ENCODE peak calls at places on chromosomes 5 and 9, in ten cellular contexts. B, V, Q, Y, S, Z, P, F, T and H are unnamed samples.

GRCh38 chr5:128470663-128471062 is 67.4 kb downstream of the FBN2 start:
- DNase-seq in V (no peak), Y (peak), B (no peak), T (no peak), P (no peak), Q (no peak), F (no peak), Z (no peak), S (no peak), H (no peak)

GRCh38 chr9:121598167-121599000 is 53.0 kb upstream of the DAB2IP start:
- DNase-seq in T (no peak), Z (no peak), Q (peak), S (no peak), Y (peak), B (peak), V (no peak), F (peak), P (peak), H (no peak)

GRCh38 chr9:81590688-81591087 is 98.7 kb downstream of the TLE1 start:
- DNase-seq in P (no peak), Q (no peak), V (no peak), S (no peak), F (no peak), Y (no peak), Z (no peak), T (no peak), B (no peak), H (no peak)

GRCh38 chr5:64040496-64040895 is 78.3 kb upstream of the HTR1A start:
- DNase-seq in V (no peak), Y (no peak), B (no peak), T (no peak), Z (no peak), S (no peak), Q (no peak), F (no peak), P (no peak), H (no peak)

GRCh38 chr9:89795555-89796195 is 190.9 kb downstream of the GADD45G start:
- DNase-seq in Z (no peak), P (no peak), S (no peak), B (no peak), T (no peak), Q (no peak), Y (no peak), V (no peak), F (peak), H (no peak)

GRCh38 chr5:67176931-67177330 is 19.7 kb downstream of the CD180 start:
- DNase-seq in Z (no peak), F (no peak), T (no peak), Y (no peak), S (no peak), B (no peak), P (no peak), Q (no peak), V (no peak), H (no peak)

GRCh38 chr5:38426493-38426892 is 130.0 kb downstream of the LIFR start:
- DNase-seq in V (no peak), T (no peak), P (no peak), S (no peak), Y (peak), B (no peak), Z (no peak), F (no peak), Q (no peak), H (no peak)

GRCh38 chr5:150184006-150184405 is 5.9 kb upstream of the SLC6A7 start:
- DNase-seq in S (no peak), T (no peak), Y (no peak), Z (no peak), B (no peak), V (no peak), F (no peak), P (no peak), Q (no peak), H (no peak)

GRCh38 chr5:172506921-172507320 is 52.6 kb upstream of the SH3PXD2B start:
- DNase-seq in Q (no peak), T (peak), Z (no peak), Y (no peak), P (no peak), V (no peak), F (peak), B (peak), S (no peak), H (no peak)

GRCh38 chr9:84917366-84918063 is 248.0 kb downstream of the NTRK2 start:
- DNase-seq in S (no peak), Q (no peak), B (no peak), P (no peak), Z (no peak), F (no peak), T (no peak), Y (no peak), V (no peak), H (no peak)

GRCh38 chr9:85743290-85744128 is 1.8 kb upstream of the AGTPBP1 start:
- DNase-seq in V (no peak), P (no peak), Y (peak), S (no peak), Z (no peak), Q (peak), T (peak), F (no peak), B (peak), H (no peak)

GRCh38 chr9:131464354-131465000 is 38.2 kb upstream of the POMT1 start:
- DNase-seq in F (no peak), S (no peak), P (no peak), Y (no peak), B (no peak), Q (no peak), T (no peak), V (no peak), Z (no peak), H (no peak)

GRCh38 chr5:969421-969839 is 39.2 kb upstream of the NKD2 start:
- DNase-seq in Q (no peak), Y (peak), T (no peak), F (peak), P (no peak), V (no peak), S (no peak), Z (no peak), B (no peak), H (no peak)

GRCh38 chr5:2299388-2300220 is 416.9 kb upstream of the IRX4 start:
- DNase-seq in B (peak), Z (no peak), Q (no peak), P (no peak), S (no peak), F (peak), T (no peak), Y (no peak), V (no peak), H (no peak)

GRCh38 chr5:56253924-56254323 is 20.8 kb upstream of the ANKRD55 start:
- DNase-seq in Z (no peak), S (no peak), V (no peak), F (no peak), P (no peak), B (no peak), T (no peak), Q (no peak), Y (no peak), H (no peak)

GRCh38 chr9:119736478-119737454 is 367.5 kb upstream of the BRINP1 start:
- DNase-seq in T (peak), Z (no peak), V (peak), P (no peak), Q (no peak), B (no peak), F (no peak), S (no peak), Y (no peak), H (peak)

GRCh38 chr9:128568470-128569083 is 16.2 kb downstream of the SPTAN1 start:
- DNase-seq in Q (no peak), T (no peak), P (no peak), Z (no peak), F (no peak), B (no peak), Y (peak), V (no peak), S (no peak), H (no peak)

GRCh38 chr5:179240561-179240960 is 104.7 kb downstream of the ADAMTS2 start:
- DNase-seq in P (no peak), B (peak), Y (no peak), Q (no peak), T (no peak), Z (no peak), V (no peak), S (no peak), F (peak), H (no peak)

GRCh38 chr9:131459056-131459455 is 43.7 kb upstream of the POMT1 start:
- DNase-seq in F (no peak), B (no peak), Y (no peak), Q (no peak), Z (no peak), P (no peak), S (no peak), V (no peak), T (no peak), H (no peak)

GRCh38 chr5:1746371-1747078 is 53.1 kb downstream of the MRPL36 start:
- DNase-seq in V (no peak), F (no peak), P (no peak), Z (no peak), B (peak), Y (no peak), Q (no peak), T (peak), S (no peak), H (no peak)

GRCh38 chr9:114849450-114849849 is 43.6 kb upstream of the TNFSF15 start:
- DNase-seq in S (no peak), V (no peak), T (no peak), Z (no peak), Q (no peak), P (no peak), Y (no peak), F (no peak), B (no peak), H (no peak)

GRCh38 chr9:106862115-106862945 is 636 bp upstream of the ZNF462 start:
- DNase-seq in Q (peak), T (peak), Y (peak), P (no peak), S (no peak), V (no peak), B (peak), F (peak), Z (no peak), H (no peak)

GRCh38 chr5:36958612-36959011 is 82.0 kb downstream of the NIPBL start:
- DNase-seq in P (no peak), Y (no peak), S (no peak), B (no peak), Z (no peak), Q (no peak), T (no peak), V (no peak), F (no peak), H (no peak)

GRCh38 chr9:114092336-114092735 is 6.8 kb downstream of the KIF12 start:
- DNase-seq in B (no peak), V (no peak), P (no peak), S (no peak), T (no peak), F (no peak), Z (no peak), Y (no peak), Q (no peak), H (no peak)

GRCh38 chr5:159849437-159850191 is 66.7 kb upstream of the ADRA1B start:
- DNase-seq in T (no peak), S (no peak), P (peak), F (no peak), Z (peak), B (no peak), Q (no peak), Y (peak), V (no peak), H (no peak)

GRCh38 chr5:85017271-85017670 is 632.6 kb upstream of the EDIL3 start:
- DNase-seq in Z (no peak), B (no peak), T (no peak), F (no peak), Y (peak), P (no peak), S (no peak), Q (no peak), V (no peak), H (no peak)

GRCh38 chr5:176780951-176781350 is 29.4 kb upstream of the UNC5A start:
- DNase-seq in F (peak), P (no peak), V (no peak), Y (no peak), B (peak), Z (no peak), T (no peak), Q (no peak), S (no peak), H (no peak)

GRCh38 chr5:128549496-128549895 is 11.5 kb upstream of the FBN2 start:
- DNase-seq in Y (no peak), F (no peak), B (no peak), P (no peak), Q (no peak), V (no peak), S (no peak), T (no peak), Z (no peak), H (no peak)

GRCh38 chr9:130156672-130157071 is 15.5 kb upstream of the NCS1 start:
- DNase-seq in T (peak), V (no peak), B (no peak), Y (no peak), F (peak), Q (peak), S (no peak), Z (no peak), P (no peak), H (no peak)
- TF ChIP-seq CTCF in T (peak), V (no peak), B (no peak), Y (no peak), F (peak), Q (peak), S (no peak), Z (peak), P (peak), H (no peak)

GRCh38 chr5:54656261-54656728 is 138.7 kb downstream of the SNX18 start:
- DNase-seq in Q (peak), S (no peak), V (no peak), P (no peak), B (no peak), F (no peak), T (no peak), Y (peak), Z (no peak), H (no peak)
- TF ChIP-seq CTCF in Q (no peak), S (no peak), V (no peak), P (no peak), B (no peak), F (no peak), T (no peak), Y (no peak), Z (no peak), H (no peak)

DNA sequence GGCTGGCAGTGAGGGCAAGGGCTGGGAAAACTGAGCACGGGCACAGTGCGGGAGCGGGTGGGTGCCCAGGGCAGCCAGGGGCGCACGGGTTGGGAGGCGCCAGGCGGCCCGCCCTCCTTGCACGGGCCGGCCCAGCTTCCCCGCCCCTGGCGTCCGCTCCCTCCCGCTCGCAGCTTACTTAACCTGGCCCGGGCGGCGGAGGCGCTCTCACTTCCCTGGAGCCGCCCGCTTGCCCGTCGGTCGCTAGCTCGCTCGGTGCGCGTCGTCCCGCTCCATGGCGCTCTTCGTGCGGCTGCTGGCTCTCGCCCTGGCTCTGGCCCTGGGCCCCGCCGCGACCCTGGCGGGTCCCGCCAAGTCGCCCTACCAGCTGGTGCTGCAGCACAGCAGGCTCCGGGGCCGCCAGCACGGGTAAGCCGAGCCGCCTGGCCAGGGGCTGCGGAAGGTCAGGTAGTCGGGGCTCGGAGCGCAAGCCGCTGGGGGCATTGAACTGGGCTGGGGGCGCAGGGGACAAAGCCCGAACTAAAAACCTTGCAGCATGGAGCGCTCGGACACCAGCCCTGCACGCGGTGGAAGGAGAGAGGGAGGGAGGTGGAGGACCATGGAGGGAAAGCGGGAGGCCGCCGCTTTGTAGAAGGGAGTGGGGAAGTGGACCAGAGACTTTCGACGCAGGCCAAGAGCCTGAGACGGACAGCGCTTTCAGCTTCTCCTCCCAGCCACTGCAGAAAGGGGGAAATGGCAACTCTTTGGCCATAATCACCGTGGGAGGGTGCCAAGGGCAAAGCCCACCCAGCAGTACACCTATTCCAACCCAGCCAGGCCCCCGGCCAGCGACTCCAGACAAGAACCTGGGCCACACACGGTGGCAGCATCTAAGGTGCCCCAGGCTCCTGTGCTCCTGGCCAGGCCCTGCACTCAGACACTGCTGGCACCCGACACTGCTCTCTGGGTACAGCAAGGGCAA is at the start of gene TGFBI:
- DNase-seq in Z (no peak), B (peak), Q (peak), S (no peak), V (no peak), Y (peak), P (no peak), F (peak), T (peak), H (peak)
- TF ChIP-seq CTCF in Z (no peak), B (peak), Q (no peak), S (no peak), V (no peak), Y (no peak), P (peak), F (no peak), T (no peak), H (no peak)

GRCh38 chr9:5008206-5008605 is 23.1 kb downstream of the JAK2 start:
- DNase-seq in P (no peak), F (no peak), Q (no peak), V (no peak), T (no peak), S (no peak), Y (no peak), B (no peak), Z (no peak), H (no peak)
- TF ChIP-seq CTCF in P (no peak), F (no peak), Q (no peak), V (no peak), T (no peak), S (no peak), Y (no peak), B (no peak), Z (no peak), H (no peak)

DNA sequence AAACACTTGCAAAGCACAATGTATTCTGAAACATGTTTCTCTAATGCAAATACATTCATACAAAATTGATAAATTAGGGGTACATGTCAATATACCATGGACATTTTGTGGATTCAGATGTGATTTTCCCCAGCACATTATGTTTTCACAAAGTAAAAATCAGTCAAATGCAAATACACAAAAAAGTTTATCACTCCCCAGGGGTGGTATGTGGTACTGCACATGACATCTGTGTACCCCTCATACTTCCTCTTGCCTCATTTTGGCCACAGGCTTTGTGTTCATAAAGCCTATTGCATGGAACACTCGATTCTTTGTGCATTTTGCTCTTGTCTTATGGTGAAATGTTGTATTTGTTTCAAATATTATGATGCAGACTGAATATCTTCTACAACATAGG is 116.8 kb upstream of the PDE4D start:
- DNase-seq in S (no peak), Q (no peak), V (no peak), Y (no peak), Z (no peak), F (no peak), T (no peak), B (no peak), P (no peak), H (no peak)
- TF ChIP-seq CTCF in S (no peak), Q (no peak), V (no peak), Y (no peak), Z (no peak), F (no peak), T (peak), B (peak), P (peak), H (no peak)

GRCh38 chr9:99012957-99013512 is 69.3 kb downstream of the COL15A1 start:
- DNase-seq in T (no peak), F (no peak), Q (no peak), S (no peak), P (no peak), V (no peak), B (no peak), Z (no peak), Y (no peak), H (no peak)
- TF ChIP-seq CTCF in T (peak), F (no peak), Q (no peak), S (peak), P (no peak), V (peak), B (peak), Z (no peak), Y (peak), H (no peak)